ENCODE peak calls at places on chromosomes 1 and 21, in six cellular contexts. One of them, this sample, is unnamed.

GRCh38 chr1:206461602-206462455 is 8.4 kb upstream of the IKBKE start:
- DNase-seq in HS-5: no peak
- DNase-seq in esophagus muscularis mucosa: no peak
- DNase-seq in adipocyte: peak; percentile 90
- DNase-seq in M059J: peak; percentile 72
- DNase-seq in lung microvascular endothelial cell: peak; percentile 81
- DNase-seq in this sample: peak; percentile 79

GRCh38 chr1:113804421-113805255 is 7.6 kb downstream of the RSBN1 start:
- DNase-seq in HS-5: peak; percentile 57
- DNase-seq in esophagus muscularis mucosa: no peak
- DNase-seq in adipocyte: peak; percentile 67
- DNase-seq in M059J: peak; percentile 75
- DNase-seq in lung microvascular endothelial cell: peak; percentile 60
- DNase-seq in this sample: peak; percentile 42

GRCh38 chr1:174160109-174160473 is 771 bp downstream of the RABGAP1L start:
- DNase-seq in HS-5: peak; percentile 11
- DNase-seq in esophagus muscularis mucosa: no peak
- DNase-seq in adipocyte: peak; percentile 60
- DNase-seq in M059J: peak; percentile 55
- DNase-seq in lung microvascular endothelial cell: peak; percentile 41
- DNase-seq in this sample: peak; percentile 32

GRCh38 chr1:59673575-59674467 is 140.9 kb upstream of the HOOK1 start:
- DNase-seq in HS-5: no peak
- DNase-seq in esophagus muscularis mucosa: peak; percentile 91
- DNase-seq in adipocyte: no peak
- DNase-seq in M059J: no peak
- DNase-seq in lung microvascular endothelial cell: no peak
- DNase-seq in this sample: peak; percentile 6

GRCh38 chr1:90201467-90202358 is 206.8 kb downstream of the ZNF326 start:
- DNase-seq in HS-5: no peak
- DNase-seq in esophagus muscularis mucosa: no peak
- DNase-seq in adipocyte: peak; percentile 10
- DNase-seq in M059J: peak; percentile 41
- DNase-seq in lung microvascular endothelial cell: peak; percentile 63
- DNase-seq in this sample: no peak

GRCh38 chr1:10033359-10033845 is 644 bp downstream of the UBE4B start:
- DNase-seq in HS-5: no peak
- DNase-seq in esophagus muscularis mucosa: peak; percentile 92
- DNase-seq in adipocyte: peak; percentile 78
- DNase-seq in M059J: peak; percentile 73
- DNase-seq in lung microvascular endothelial cell: peak; percentile 61
- DNase-seq in this sample: no peak

GRCh38 chr1:111570781-111571181 is 48.8 kb upstream of the RAP1A start:
- DNase-seq in HS-5: no peak
- DNase-seq in esophagus muscularis mucosa: peak; percentile 70
- DNase-seq in adipocyte: no peak
- DNase-seq in M059J: peak; percentile 64
- DNase-seq in lung microvascular endothelial cell: peak; percentile 7
- DNase-seq in this sample: no peak

GRCh38 chr1:221829327-221830011 is 87.6 kb upstream of the DUSP10 start:
- DNase-seq in HS-5: peak; percentile 78
- DNase-seq in esophagus muscularis mucosa: peak; percentile 45
- DNase-seq in adipocyte: peak; percentile 81
- DNase-seq in M059J: peak; percentile 97
- DNase-seq in lung microvascular endothelial cell: peak; percentile 96
- DNase-seq in this sample: peak; percentile 93

GRCh38 chr1:40736085-40736531 is 44.6 kb downstream of the NFYC start:
- DNase-seq in HS-5: no peak
- DNase-seq in esophagus muscularis mucosa: no peak
- DNase-seq in adipocyte: peak; percentile 32
- DNase-seq in M059J: peak; percentile 80
- DNase-seq in lung microvascular endothelial cell: peak; percentile 79
- DNase-seq in this sample: peak; percentile 84

GRCh38 chr1:61274979-61275378 is 192.6 kb downstream of the NFIA start:
- DNase-seq in HS-5: no peak
- DNase-seq in esophagus muscularis mucosa: peak; percentile 64
- DNase-seq in adipocyte: no peak
- DNase-seq in M059J: no peak
- DNase-seq in lung microvascular endothelial cell: no peak
- DNase-seq in this sample: no peak

GRCh38 chr1:194654956-194655355 is 1468.5 kb upstream of the B3GALT2 start:
- DNase-seq in HS-5: no peak
- DNase-seq in esophagus muscularis mucosa: no peak
- DNase-seq in adipocyte: no peak
- DNase-seq in M059J: no peak
- DNase-seq in lung microvascular endothelial cell: no peak
- DNase-seq in this sample: no peak

GRCh38 chr1:10852998-10853520 is 56.6 kb upstream of the CASZ1 start:
- DNase-seq in HS-5: no peak
- DNase-seq in esophagus muscularis mucosa: no peak
- DNase-seq in adipocyte: no peak
- DNase-seq in M059J: no peak
- DNase-seq in lung microvascular endothelial cell: no peak
- DNase-seq in this sample: no peak

GRCh38 chr1:84862810-84863251 is 30.2 kb downstream of the LPAR3 start:
- DNase-seq in HS-5: no peak
- DNase-seq in esophagus muscularis mucosa: no peak
- DNase-seq in adipocyte: no peak
- DNase-seq in M059J: peak; percentile 26
- DNase-seq in lung microvascular endothelial cell: no peak
- DNase-seq in this sample: no peak

GRCh38 chr1:92563457-92564216 is 76.9 kb upstream of the GFI1 start:
- DNase-seq in HS-5: no peak
- DNase-seq in esophagus muscularis mucosa: no peak
- DNase-seq in adipocyte: no peak
- DNase-seq in M059J: no peak
- DNase-seq in lung microvascular endothelial cell: no peak
- DNase-seq in this sample: no peak

GRCh38 chr1:47616036-47616435 is 178.2 kb downstream of the FOXD2 start:
- DNase-seq in HS-5: no peak
- DNase-seq in esophagus muscularis mucosa: peak; percentile 53
- DNase-seq in adipocyte: no peak
- DNase-seq in M059J: no peak
- DNase-seq in lung microvascular endothelial cell: no peak
- DNase-seq in this sample: no peak

GRCh38 chr1:88683516-88683847 is 591 bp upstream of the PKN2 start:
- DNase-seq in HS-5: no peak
- DNase-seq in esophagus muscularis mucosa: peak; percentile 92
- DNase-seq in adipocyte: no peak
- DNase-seq in M059J: no peak
- DNase-seq in lung microvascular endothelial cell: peak; percentile 60
- DNase-seq in this sample: no peak

GRCh38 chr1:220370041-220370700 is 97.9 kb upstream of the RAB3GAP2 start:
- DNase-seq in HS-5: peak; percentile 84
- DNase-seq in esophagus muscularis mucosa: peak; percentile 37
- DNase-seq in adipocyte: peak; percentile 95
- DNase-seq in M059J: peak; percentile 82
- DNase-seq in lung microvascular endothelial cell: no peak
- DNase-seq in this sample: no peak

GRCh38 chr1:26094677-26095383 is 16.8 kb upstream of the PDIK1L start:
- DNase-seq in HS-5: no peak
- DNase-seq in esophagus muscularis mucosa: no peak
- DNase-seq in adipocyte: no peak
- DNase-seq in M059J: peak; percentile 85
- DNase-seq in lung microvascular endothelial cell: peak; percentile 32
- DNase-seq in this sample: no peak

GRCh38 chr1:241157435-241157834 is 199.6 kb downstream of the RGS7 start:
- DNase-seq in HS-5: no peak
- DNase-seq in esophagus muscularis mucosa: no peak
- DNase-seq in adipocyte: no peak
- DNase-seq in M059J: peak; percentile 22
- DNase-seq in lung microvascular endothelial cell: no peak
- DNase-seq in this sample: no peak

GRCh38 chr1:109643385-109644230 is 12.3 kb upstream of the GSTM4 start:
- DNase-seq in HS-5: no peak
- DNase-seq in esophagus muscularis mucosa: peak; percentile 96
- DNase-seq in adipocyte: peak; percentile 64
- DNase-seq in M059J: peak; percentile 76
- DNase-seq in lung microvascular endothelial cell: peak; percentile 74
- DNase-seq in this sample: peak; percentile 63

GRCh38 chr1:3731543-3731942 is 20.7 kb upstream of the CCDC27 start:
- DNase-seq in HS-5: no peak
- DNase-seq in esophagus muscularis mucosa: no peak
- DNase-seq in adipocyte: no peak
- DNase-seq in M059J: no peak
- DNase-seq in lung microvascular endothelial cell: no peak
- DNase-seq in this sample: no peak

GRCh38 chr1:198047913-198048312 is 108.9 kb upstream of the NEK7 start:
- DNase-seq in HS-5: no peak
- DNase-seq in esophagus muscularis mucosa: no peak
- DNase-seq in adipocyte: no peak
- DNase-seq in M059J: no peak
- DNase-seq in lung microvascular endothelial cell: no peak
- DNase-seq in this sample: no peak

GRCh38 chr1:38266197-38266520 is 219.6 kb upstream of the POU3F1 start:
- DNase-seq in HS-5: no peak
- DNase-seq in esophagus muscularis mucosa: no peak
- DNase-seq in adipocyte: no peak
- DNase-seq in M059J: no peak
- DNase-seq in lung microvascular endothelial cell: no peak
- DNase-seq in this sample: no peak

GRCh38 chr21:35171385-35171784 is 122.3 kb upstream of the RUNX1 start:
- DNase-seq in HS-5: no peak
- DNase-seq in esophagus muscularis mucosa: no peak
- DNase-seq in adipocyte: no peak
- DNase-seq in M059J: no peak
- DNase-seq in lung microvascular endothelial cell: peak; percentile 13
- DNase-seq in this sample: no peak

GRCh38 chr1:165717918-165718515 is 19.7 kb upstream of the ALDH9A1 start:
- DNase-seq in HS-5: no peak
- DNase-seq in esophagus muscularis mucosa: no peak
- DNase-seq in adipocyte: peak; percentile 83
- DNase-seq in M059J: peak; percentile 64
- DNase-seq in lung microvascular endothelial cell: peak; percentile 73
- DNase-seq in this sample: peak; percentile 68

GRCh38 chr1:94384485-94385353 is 33.5 kb upstream of the ABCD3 start:
- DNase-seq in HS-5: no peak
- DNase-seq in esophagus muscularis mucosa: no peak
- DNase-seq in adipocyte: no peak
- DNase-seq in M059J: no peak
- DNase-seq in lung microvascular endothelial cell: peak; percentile 16
- DNase-seq in this sample: peak; percentile 28

GRCh38 chr1:99180343-99180808 is 83.9 kb upstream of the PLPPR4 start:
- DNase-seq in HS-5: peak; percentile 55
- DNase-seq in esophagus muscularis mucosa: no peak
- DNase-seq in adipocyte: peak; percentile 89
- DNase-seq in M059J: peak; percentile 84
- DNase-seq in lung microvascular endothelial cell: peak; percentile 83
- DNase-seq in this sample: peak; percentile 90

GRCh38 chr1:106747791-106748190 is 308.7 kb upstream of the PRMT6 start:
- DNase-seq in HS-5: no peak
- DNase-seq in esophagus muscularis mucosa: no peak
- DNase-seq in adipocyte: no peak
- DNase-seq in M059J: no peak
- DNase-seq in lung microvascular endothelial cell: no peak
- DNase-seq in this sample: no peak

GRCh38 chr21:39696196-39696595 is 48.8 kb upstream of the IGSF5 start:
- DNase-seq in HS-5: no peak
- DNase-seq in esophagus muscularis mucosa: peak; percentile 26
- DNase-seq in adipocyte: no peak
- DNase-seq in M059J: no peak
- DNase-seq in lung microvascular endothelial cell: no peak
- DNase-seq in this sample: no peak

GRCh38 chr1:225834417-225835329 is 24.7 kb downstream of the EPHX1 start:
- DNase-seq in HS-5: no peak
- DNase-seq in esophagus muscularis mucosa: no peak
- DNase-seq in adipocyte: peak; percentile 88
- DNase-seq in M059J: peak; percentile 36
- DNase-seq in lung microvascular endothelial cell: no peak
- DNase-seq in this sample: no peak

GRCh38 chr1:50750021-50750619 is 209.9 kb downstream of the FAF1 start:
- DNase-seq in HS-5: no peak
- DNase-seq in esophagus muscularis mucosa: no peak
- DNase-seq in adipocyte: peak; percentile 60
- DNase-seq in M059J: peak; percentile 40
- DNase-seq in lung microvascular endothelial cell: peak; percentile 55
- DNase-seq in this sample: peak; percentile 61

GRCh38 chr21:35854281-35854680 is 206.0 kb downstream of the SETD4 start:
- DNase-seq in HS-5: no peak
- DNase-seq in esophagus muscularis mucosa: no peak
- DNase-seq in adipocyte: no peak
- DNase-seq in M059J: no peak
- DNase-seq in lung microvascular endothelial cell: no peak
- DNase-seq in this sample: no peak

This sample was measured in endothelial cell of umbilical vein.